ENCODE peak calls at places on chromosomes 7 and 10, in ten cellular contexts. One of them, this sample, is unnamed.

GRCh38 chr10:117830832-117831231 is 215.9 kb downstream of the RAB11FIP2 start:
- DNase-seq in psoas muscle: no peak
- DNase-seq in stimulated activated naive CD8-positive, alpha-beta T cell treated with anti-CD3 and anti-CD28 coated beads, Interleukin-15, Interleukin-2, amounts not matched to agents 100 U/mL and 50 U/mL, for 24 hours: peak
- DNase-seq in HTR-8/SVneo: no peak
- DNase-seq in activated CD8-positive, alpha-beta memory T cell treated with anti-CD3 and anti-CD28 coated beads for 4 hours: no peak
- DNase-seq in choroid plexus epithelial cell: no peak
- DNase-seq in GM23248: no peak
- DNase-seq in activated CD4-positive, alpha-beta T cell treated with anti-CD3 and anti-CD28 coated beads, Interleukin-2, amount 10 ng/mL, durations not matched to agents 7 days and 5 days: peak
- DNase-seq in type B pancreatic cell: no peak
- DNase-seq in NCI-H460: no peak
- DNase-seq in this sample: no peak

GRCh38 chr10:113073549-113074189 is 123.6 kb downstream of the TCF7L2 start:
- DNase-seq in activated CD4-positive, alpha-beta T cell treated with anti-CD3 and anti-CD28 coated beads, Interleukin-2, amount 10 ng/mL, durations not matched to agents 7 days and 5 days: no peak
- DNase-seq in GM23248: peak
- DNase-seq in stimulated activated naive CD8-positive, alpha-beta T cell treated with anti-CD3 and anti-CD28 coated beads, Interleukin-15, Interleukin-2, amounts not matched to agents 100 U/mL and 50 U/mL, for 24 hours: no peak
- DNase-seq in psoas muscle: peak
- DNase-seq in type B pancreatic cell: no peak
- DNase-seq in NCI-H460: peak
- DNase-seq in choroid plexus epithelial cell: peak
- DNase-seq in HTR-8/SVneo: peak
- DNase-seq in activated CD8-positive, alpha-beta memory T cell treated with anti-CD3 and anti-CD28 coated beads for 4 hours: no peak
- DNase-seq in this sample: peak

GRCh38 chr10:43892062-43892765 is 243.5 kb upstream of the ZNF32 start:
- DNase-seq in psoas muscle: no peak
- DNase-seq in HTR-8/SVneo: no peak
- DNase-seq in stimulated activated naive CD8-positive, alpha-beta T cell treated with anti-CD3 and anti-CD28 coated beads, Interleukin-15, Interleukin-2, amounts not matched to agents 100 U/mL and 50 U/mL, for 24 hours: no peak
- DNase-seq in activated CD8-positive, alpha-beta memory T cell treated with anti-CD3 and anti-CD28 coated beads for 4 hours: no peak
- DNase-seq in type B pancreatic cell: no peak
- DNase-seq in choroid plexus epithelial cell: peak
- DNase-seq in NCI-H460: no peak
- DNase-seq in GM23248: peak
- DNase-seq in activated CD4-positive, alpha-beta T cell treated with anti-CD3 and anti-CD28 coated beads, Interleukin-2, amount 10 ng/mL, durations not matched to agents 7 days and 5 days: no peak
- DNase-seq in this sample: peak

GRCh38 chr7:155798673-155799439 is 13.4 kb downstream of the SHH start:
- DNase-seq in psoas muscle: no peak
- DNase-seq in stimulated activated naive CD8-positive, alpha-beta T cell treated with anti-CD3 and anti-CD28 coated beads, Interleukin-15, Interleukin-2, amounts not matched to agents 100 U/mL and 50 U/mL, for 24 hours: no peak
- DNase-seq in HTR-8/SVneo: no peak
- DNase-seq in activated CD4-positive, alpha-beta T cell treated with anti-CD3 and anti-CD28 coated beads, Interleukin-2, amount 10 ng/mL, durations not matched to agents 7 days and 5 days: no peak
- DNase-seq in type B pancreatic cell: no peak
- DNase-seq in choroid plexus epithelial cell: no peak
- DNase-seq in activated CD8-positive, alpha-beta memory T cell treated with anti-CD3 and anti-CD28 coated beads for 4 hours: no peak
- DNase-seq in NCI-H460: no peak
- DNase-seq in GM23248: no peak
- DNase-seq in this sample: no peak

GRCh38 chr7:142188846-142189245 is 69.0 kb downstream of the PRSS58 start:
- DNase-seq in activated CD4-positive, alpha-beta T cell treated with anti-CD3 and anti-CD28 coated beads, Interleukin-2, amount 10 ng/mL, durations not matched to agents 7 days and 5 days: no peak
- DNase-seq in NCI-H460: no peak
- DNase-seq in psoas muscle: no peak
- DNase-seq in activated CD8-positive, alpha-beta memory T cell treated with anti-CD3 and anti-CD28 coated beads for 4 hours: no peak
- DNase-seq in HTR-8/SVneo: no peak
- DNase-seq in stimulated activated naive CD8-positive, alpha-beta T cell treated with anti-CD3 and anti-CD28 coated beads, Interleukin-15, Interleukin-2, amounts not matched to agents 100 U/mL and 50 U/mL, for 24 hours: no peak
- DNase-seq in type B pancreatic cell: no peak
- DNase-seq in choroid plexus epithelial cell: peak
- DNase-seq in GM23248: peak
- DNase-seq in this sample: no peak

GRCh38 chr10:124037784-124038183 is 55.6 kb downstream of the CHST15 start:
- DNase-seq in activated CD4-positive, alpha-beta T cell treated with anti-CD3 and anti-CD28 coated beads, Interleukin-2, amount 10 ng/mL, durations not matched to agents 7 days and 5 days: no peak
- DNase-seq in stimulated activated naive CD8-positive, alpha-beta T cell treated with anti-CD3 and anti-CD28 coated beads, Interleukin-15, Interleukin-2, amounts not matched to agents 100 U/mL and 50 U/mL, for 24 hours: no peak
- DNase-seq in choroid plexus epithelial cell: no peak
- DNase-seq in NCI-H460: no peak
- DNase-seq in type B pancreatic cell: no peak
- DNase-seq in activated CD8-positive, alpha-beta memory T cell treated with anti-CD3 and anti-CD28 coated beads for 4 hours: no peak
- DNase-seq in HTR-8/SVneo: no peak
- DNase-seq in psoas muscle: no peak
- DNase-seq in GM23248: no peak
- DNase-seq in this sample: no peak

GRCh38 chr7:38280707-38281106 is 7.3 kb upstream of the TARP start:
- DNase-seq in stimulated activated naive CD8-positive, alpha-beta T cell treated with anti-CD3 and anti-CD28 coated beads, Interleukin-15, Interleukin-2, amounts not matched to agents 100 U/mL and 50 U/mL, for 24 hours: no peak
- DNase-seq in activated CD4-positive, alpha-beta T cell treated with anti-CD3 and anti-CD28 coated beads, Interleukin-2, amount 10 ng/mL, durations not matched to agents 7 days and 5 days: no peak
- DNase-seq in GM23248: no peak
- DNase-seq in type B pancreatic cell: no peak
- DNase-seq in activated CD8-positive, alpha-beta memory T cell treated with anti-CD3 and anti-CD28 coated beads for 4 hours: no peak
- DNase-seq in HTR-8/SVneo: no peak
- DNase-seq in NCI-H460: no peak
- DNase-seq in choroid plexus epithelial cell: no peak
- DNase-seq in psoas muscle: no peak
- DNase-seq in this sample: no peak

GRCh38 chr7:44748948-44749731 is 493 bp downstream of the ZMIZ2 start:
- DNase-seq in stimulated activated naive CD8-positive, alpha-beta T cell treated with anti-CD3 and anti-CD28 coated beads, Interleukin-15, Interleukin-2, amounts not matched to agents 100 U/mL and 50 U/mL, for 24 hours: peak
- DNase-seq in NCI-H460: no peak
- DNase-seq in psoas muscle: peak
- DNase-seq in GM23248: peak
- DNase-seq in activated CD8-positive, alpha-beta memory T cell treated with anti-CD3 and anti-CD28 coated beads for 4 hours: no peak
- DNase-seq in HTR-8/SVneo: no peak
- DNase-seq in activated CD4-positive, alpha-beta T cell treated with anti-CD3 and anti-CD28 coated beads, Interleukin-2, amount 10 ng/mL, durations not matched to agents 7 days and 5 days: no peak
- DNase-seq in choroid plexus epithelial cell: no peak
- DNase-seq in type B pancreatic cell: no peak
- DNase-seq in this sample: peak

GRCh38 chr10:77962350-77963146 is 36.0 kb upstream of the DLG5 start:
- DNase-seq in psoas muscle: no peak
- DNase-seq in HTR-8/SVneo: no peak
- DNase-seq in type B pancreatic cell: no peak
- DNase-seq in activated CD8-positive, alpha-beta memory T cell treated with anti-CD3 and anti-CD28 coated beads for 4 hours: no peak
- DNase-seq in stimulated activated naive CD8-positive, alpha-beta T cell treated with anti-CD3 and anti-CD28 coated beads, Interleukin-15, Interleukin-2, amounts not matched to agents 100 U/mL and 50 U/mL, for 24 hours: no peak
- DNase-seq in activated CD4-positive, alpha-beta T cell treated with anti-CD3 and anti-CD28 coated beads, Interleukin-2, amount 10 ng/mL, durations not matched to agents 7 days and 5 days: no peak
- DNase-seq in NCI-H460: no peak
- DNase-seq in GM23248: no peak
- DNase-seq in choroid plexus epithelial cell: no peak
- DNase-seq in this sample: no peak

GRCh38 chr7:44060948-44061644 is 4.3 kb downstream of the PGAM2 start:
- DNase-seq in stimulated activated naive CD8-positive, alpha-beta T cell treated with anti-CD3 and anti-CD28 coated beads, Interleukin-15, Interleukin-2, amounts not matched to agents 100 U/mL and 50 U/mL, for 24 hours: no peak
- DNase-seq in GM23248: no peak
- DNase-seq in activated CD4-positive, alpha-beta T cell treated with anti-CD3 and anti-CD28 coated beads, Interleukin-2, amount 10 ng/mL, durations not matched to agents 7 days and 5 days: no peak
- DNase-seq in NCI-H460: no peak
- DNase-seq in choroid plexus epithelial cell: no peak
- DNase-seq in type B pancreatic cell: no peak
- DNase-seq in psoas muscle: peak
- DNase-seq in activated CD8-positive, alpha-beta memory T cell treated with anti-CD3 and anti-CD28 coated beads for 4 hours: no peak
- DNase-seq in HTR-8/SVneo: no peak
- DNase-seq in this sample: peak

GRCh38 chr10:117226813-117227451 is 14.0 kb upstream of the SLC18A2 start:
- DNase-seq in activated CD8-positive, alpha-beta memory T cell treated with anti-CD3 and anti-CD28 coated beads for 4 hours: no peak
- DNase-seq in HTR-8/SVneo: peak
- DNase-seq in GM23248: peak
- DNase-seq in stimulated activated naive CD8-positive, alpha-beta T cell treated with anti-CD3 and anti-CD28 coated beads, Interleukin-15, Interleukin-2, amounts not matched to agents 100 U/mL and 50 U/mL, for 24 hours: peak
- DNase-seq in choroid plexus epithelial cell: peak
- DNase-seq in type B pancreatic cell: no peak
- DNase-seq in activated CD4-positive, alpha-beta T cell treated with anti-CD3 and anti-CD28 coated beads, Interleukin-2, amount 10 ng/mL, durations not matched to agents 7 days and 5 days: no peak
- DNase-seq in NCI-H460: no peak
- DNase-seq in psoas muscle: no peak
- DNase-seq in this sample: no peak

GRCh38 chr10:29725133-29725720 is 90.5 kb upstream of the SVIL start:
- DNase-seq in NCI-H460: no peak
- DNase-seq in type B pancreatic cell: no peak
- DNase-seq in activated CD4-positive, alpha-beta T cell treated with anti-CD3 and anti-CD28 coated beads, Interleukin-2, amount 10 ng/mL, durations not matched to agents 7 days and 5 days: no peak
- DNase-seq in GM23248: no peak
- DNase-seq in stimulated activated naive CD8-positive, alpha-beta T cell treated with anti-CD3 and anti-CD28 coated beads, Interleukin-15, Interleukin-2, amounts not matched to agents 100 U/mL and 50 U/mL, for 24 hours: no peak
- DNase-seq in activated CD8-positive, alpha-beta memory T cell treated with anti-CD3 and anti-CD28 coated beads for 4 hours: no peak
- DNase-seq in psoas muscle: no peak
- DNase-seq in choroid plexus epithelial cell: no peak
- DNase-seq in HTR-8/SVneo: no peak
- DNase-seq in this sample: no peak

GRCh38 chr10:119494224-119495060 is 48.1 kb downstream of the RGS10 start:
- DNase-seq in type B pancreatic cell: no peak
- DNase-seq in psoas muscle: no peak
- DNase-seq in activated CD4-positive, alpha-beta T cell treated with anti-CD3 and anti-CD28 coated beads, Interleukin-2, amount 10 ng/mL, durations not matched to agents 7 days and 5 days: no peak
- DNase-seq in stimulated activated naive CD8-positive, alpha-beta T cell treated with anti-CD3 and anti-CD28 coated beads, Interleukin-15, Interleukin-2, amounts not matched to agents 100 U/mL and 50 U/mL, for 24 hours: no peak
- DNase-seq in NCI-H460: no peak
- DNase-seq in GM23248: peak
- DNase-seq in HTR-8/SVneo: no peak
- DNase-seq in choroid plexus epithelial cell: peak
- DNase-seq in activated CD8-positive, alpha-beta memory T cell treated with anti-CD3 and anti-CD28 coated beads for 4 hours: no peak
- DNase-seq in this sample: no peak

GRCh38 chr7:1854521-1855395 is 184.7 kb downstream of the ELFN1 start:
- DNase-seq in activated CD4-positive, alpha-beta T cell treated with anti-CD3 and anti-CD28 coated beads, Interleukin-2, amount 10 ng/mL, durations not matched to agents 7 days and 5 days: peak
- DNase-seq in HTR-8/SVneo: no peak
- DNase-seq in type B pancreatic cell: peak
- DNase-seq in activated CD8-positive, alpha-beta memory T cell treated with anti-CD3 and anti-CD28 coated beads for 4 hours: no peak
- DNase-seq in psoas muscle: peak
- DNase-seq in stimulated activated naive CD8-positive, alpha-beta T cell treated with anti-CD3 and anti-CD28 coated beads, Interleukin-15, Interleukin-2, amounts not matched to agents 100 U/mL and 50 U/mL, for 24 hours: peak
- DNase-seq in NCI-H460: no peak
- DNase-seq in choroid plexus epithelial cell: no peak
- DNase-seq in GM23248: no peak
- DNase-seq in this sample: peak

GRCh38 chr10:14123066-14123465 is 207.7 kb downstream of the FRMD4A start:
- DNase-seq in HTR-8/SVneo: no peak
- DNase-seq in activated CD8-positive, alpha-beta memory T cell treated with anti-CD3 and anti-CD28 coated beads for 4 hours: no peak
- DNase-seq in GM23248: peak
- DNase-seq in choroid plexus epithelial cell: peak
- DNase-seq in type B pancreatic cell: no peak
- DNase-seq in psoas muscle: no peak
- DNase-seq in stimulated activated naive CD8-positive, alpha-beta T cell treated with anti-CD3 and anti-CD28 coated beads, Interleukin-15, Interleukin-2, amounts not matched to agents 100 U/mL and 50 U/mL, for 24 hours: no peak
- DNase-seq in NCI-H460: no peak
- DNase-seq in activated CD4-positive, alpha-beta T cell treated with anti-CD3 and anti-CD28 coated beads, Interleukin-2, amount 10 ng/mL, durations not matched to agents 7 days and 5 days: no peak
- DNase-seq in this sample: no peak

GRCh38 chr7:89926721-89927120 is 227.5 kb upstream of the STEAP1 start:
- DNase-seq in type B pancreatic cell: no peak
- DNase-seq in activated CD4-positive, alpha-beta T cell treated with anti-CD3 and anti-CD28 coated beads, Interleukin-2, amount 10 ng/mL, durations not matched to agents 7 days and 5 days: no peak
- DNase-seq in GM23248: no peak
- DNase-seq in activated CD8-positive, alpha-beta memory T cell treated with anti-CD3 and anti-CD28 coated beads for 4 hours: no peak
- DNase-seq in choroid plexus epithelial cell: no peak
- DNase-seq in HTR-8/SVneo: no peak
- DNase-seq in psoas muscle: no peak
- DNase-seq in NCI-H460: no peak
- DNase-seq in stimulated activated naive CD8-positive, alpha-beta T cell treated with anti-CD3 and anti-CD28 coated beads, Interleukin-15, Interleukin-2, amounts not matched to agents 100 U/mL and 50 U/mL, for 24 hours: no peak
- DNase-seq in this sample: no peak

GRCh38 chr10:6024334-6024682 is 37.9 kb downstream of the IL2RA start:
- DNase-seq in choroid plexus epithelial cell: no peak
- DNase-seq in psoas muscle: no peak
- DNase-seq in activated CD4-positive, alpha-beta T cell treated with anti-CD3 and anti-CD28 coated beads, Interleukin-2, amount 10 ng/mL, durations not matched to agents 7 days and 5 days: peak
- DNase-seq in GM23248: no peak
- DNase-seq in type B pancreatic cell: no peak
- DNase-seq in NCI-H460: no peak
- DNase-seq in HTR-8/SVneo: no peak
- DNase-seq in stimulated activated naive CD8-positive, alpha-beta T cell treated with anti-CD3 and anti-CD28 coated beads, Interleukin-15, Interleukin-2, amounts not matched to agents 100 U/mL and 50 U/mL, for 24 hours: no peak
- DNase-seq in activated CD8-positive, alpha-beta memory T cell treated with anti-CD3 and anti-CD28 coated beads for 4 hours: no peak
- DNase-seq in this sample: no peak

GRCh38 chr7:901388-902154 is 25.2 kb downstream of the GET4 start:
- DNase-seq in NCI-H460: peak
- DNase-seq in activated CD8-positive, alpha-beta memory T cell treated with anti-CD3 and anti-CD28 coated beads for 4 hours: no peak
- DNase-seq in activated CD4-positive, alpha-beta T cell treated with anti-CD3 and anti-CD28 coated beads, Interleukin-2, amount 10 ng/mL, durations not matched to agents 7 days and 5 days: peak
- DNase-seq in stimulated activated naive CD8-positive, alpha-beta T cell treated with anti-CD3 and anti-CD28 coated beads, Interleukin-15, Interleukin-2, amounts not matched to agents 100 U/mL and 50 U/mL, for 24 hours: peak
- DNase-seq in GM23248: peak
- DNase-seq in psoas muscle: peak
- DNase-seq in choroid plexus epithelial cell: peak
- DNase-seq in HTR-8/SVneo: peak
- DNase-seq in type B pancreatic cell: no peak
- DNase-seq in this sample: no peak

GRCh38 chr7:136359333-136359903 is 382.3 kb upstream of the MTPN start:
- DNase-seq in GM23248: no peak
- DNase-seq in choroid plexus epithelial cell: no peak
- DNase-seq in psoas muscle: no peak
- DNase-seq in NCI-H460: no peak
- DNase-seq in stimulated activated naive CD8-positive, alpha-beta T cell treated with anti-CD3 and anti-CD28 coated beads, Interleukin-15, Interleukin-2, amounts not matched to agents 100 U/mL and 50 U/mL, for 24 hours: no peak
- DNase-seq in type B pancreatic cell: no peak
- DNase-seq in activated CD4-positive, alpha-beta T cell treated with anti-CD3 and anti-CD28 coated beads, Interleukin-2, amount 10 ng/mL, durations not matched to agents 7 days and 5 days: no peak
- DNase-seq in HTR-8/SVneo: no peak
- DNase-seq in activated CD8-positive, alpha-beta memory T cell treated with anti-CD3 and anti-CD28 coated beads for 4 hours: no peak
- DNase-seq in this sample: no peak

GRCh38 chr7:157926521-157927167 is 589.8 kb downstream of the DNAJB6 start:
- DNase-seq in HTR-8/SVneo: no peak
- DNase-seq in choroid plexus epithelial cell: no peak
- DNase-seq in stimulated activated naive CD8-positive, alpha-beta T cell treated with anti-CD3 and anti-CD28 coated beads, Interleukin-15, Interleukin-2, amounts not matched to agents 100 U/mL and 50 U/mL, for 24 hours: no peak
- DNase-seq in activated CD8-positive, alpha-beta memory T cell treated with anti-CD3 and anti-CD28 coated beads for 4 hours: no peak
- DNase-seq in NCI-H460: no peak
- DNase-seq in activated CD4-positive, alpha-beta T cell treated with anti-CD3 and anti-CD28 coated beads, Interleukin-2, amount 10 ng/mL, durations not matched to agents 7 days and 5 days: no peak
- DNase-seq in type B pancreatic cell: no peak
- DNase-seq in psoas muscle: no peak
- DNase-seq in GM23248: no peak
- DNase-seq in this sample: peak

GRCh38 chr10:71767420-71768035 is 5.8 kb downstream of the VSIR start:
- DNase-seq in GM23248: peak
- DNase-seq in NCI-H460: peak
- DNase-seq in HTR-8/SVneo: peak
- DNase-seq in activated CD8-positive, alpha-beta memory T cell treated with anti-CD3 and anti-CD28 coated beads for 4 hours: no peak
- DNase-seq in choroid plexus epithelial cell: peak
- DNase-seq in type B pancreatic cell: no peak
- DNase-seq in stimulated activated naive CD8-positive, alpha-beta T cell treated with anti-CD3 and anti-CD28 coated beads, Interleukin-15, Interleukin-2, amounts not matched to agents 100 U/mL and 50 U/mL, for 24 hours: no peak
- DNase-seq in activated CD4-positive, alpha-beta T cell treated with anti-CD3 and anti-CD28 coated beads, Interleukin-2, amount 10 ng/mL, durations not matched to agents 7 days and 5 days: no peak
- DNase-seq in psoas muscle: peak
- DNase-seq in this sample: no peak

GRCh38 chr7:18429547-18429946 is 66.0 kb upstream of the HDAC9 start:
- DNase-seq in choroid plexus epithelial cell: peak
- DNase-seq in psoas muscle: no peak
- DNase-seq in activated CD8-positive, alpha-beta memory T cell treated with anti-CD3 and anti-CD28 coated beads for 4 hours: no peak
- DNase-seq in activated CD4-positive, alpha-beta T cell treated with anti-CD3 and anti-CD28 coated beads, Interleukin-2, amount 10 ng/mL, durations not matched to agents 7 days and 5 days: no peak
- DNase-seq in type B pancreatic cell: no peak
- DNase-seq in stimulated activated naive CD8-positive, alpha-beta T cell treated with anti-CD3 and anti-CD28 coated beads, Interleukin-15, Interleukin-2, amounts not matched to agents 100 U/mL and 50 U/mL, for 24 hours: no peak
- DNase-seq in GM23248: peak
- DNase-seq in NCI-H460: no peak
- DNase-seq in HTR-8/SVneo: peak
- DNase-seq in this sample: no peak

GRCh38 chr7:94394399-94395140 is at the start of gene COL1A2:
- DNase-seq in psoas muscle: peak
- DNase-seq in GM23248: peak
- DNase-seq in activated CD8-positive, alpha-beta memory T cell treated with anti-CD3 and anti-CD28 coated beads for 4 hours: no peak
- DNase-seq in choroid plexus epithelial cell: peak
- DNase-seq in HTR-8/SVneo: no peak
- DNase-seq in NCI-H460: no peak
- DNase-seq in activated CD4-positive, alpha-beta T cell treated with anti-CD3 and anti-CD28 coated beads, Interleukin-2, amount 10 ng/mL, durations not matched to agents 7 days and 5 days: no peak
- DNase-seq in type B pancreatic cell: peak
- DNase-seq in stimulated activated naive CD8-positive, alpha-beta T cell treated with anti-CD3 and anti-CD28 coated beads, Interleukin-15, Interleukin-2, amounts not matched to agents 100 U/mL and 50 U/mL, for 24 hours: peak
- DNase-seq in this sample: peak

GRCh38 chr10:30417301-30417700 is 16.7 kb upstream of the MAP3K8 start:
- DNase-seq in activated CD8-positive, alpha-beta memory T cell treated with anti-CD3 and anti-CD28 coated beads for 4 hours: no peak
- DNase-seq in HTR-8/SVneo: no peak
- DNase-seq in choroid plexus epithelial cell: no peak
- DNase-seq in stimulated activated naive CD8-positive, alpha-beta T cell treated with anti-CD3 and anti-CD28 coated beads, Interleukin-15, Interleukin-2, amounts not matched to agents 100 U/mL and 50 U/mL, for 24 hours: no peak
- DNase-seq in type B pancreatic cell: no peak
- DNase-seq in NCI-H460: no peak
- DNase-seq in GM23248: no peak
- DNase-seq in activated CD4-positive, alpha-beta T cell treated with anti-CD3 and anti-CD28 coated beads, Interleukin-2, amount 10 ng/mL, durations not matched to agents 7 days and 5 days: no peak
- DNase-seq in psoas muscle: no peak
- DNase-seq in this sample: no peak

GRCh38 chr10:49502358-49502757 is 36.6 kb downstream of the ERCC6 start:
- DNase-seq in GM23248: peak
- DNase-seq in psoas muscle: no peak
- DNase-seq in HTR-8/SVneo: no peak
- DNase-seq in activated CD4-positive, alpha-beta T cell treated with anti-CD3 and anti-CD28 coated beads, Interleukin-2, amount 10 ng/mL, durations not matched to agents 7 days and 5 days: no peak
- DNase-seq in choroid plexus epithelial cell: peak
- DNase-seq in stimulated activated naive CD8-positive, alpha-beta T cell treated with anti-CD3 and anti-CD28 coated beads, Interleukin-15, Interleukin-2, amounts not matched to agents 100 U/mL and 50 U/mL, for 24 hours: no peak
- DNase-seq in type B pancreatic cell: no peak
- DNase-seq in NCI-H460: no peak
- DNase-seq in activated CD8-positive, alpha-beta memory T cell treated with anti-CD3 and anti-CD28 coated beads for 4 hours: no peak
- DNase-seq in this sample: no peak

GRCh38 chr7:24812313-24812945 is 55.2 kb upstream of the GSDME start:
- DNase-seq in HTR-8/SVneo: peak
- DNase-seq in stimulated activated naive CD8-positive, alpha-beta T cell treated with anti-CD3 and anti-CD28 coated beads, Interleukin-15, Interleukin-2, amounts not matched to agents 100 U/mL and 50 U/mL, for 24 hours: peak
- DNase-seq in activated CD4-positive, alpha-beta T cell treated with anti-CD3 and anti-CD28 coated beads, Interleukin-2, amount 10 ng/mL, durations not matched to agents 7 days and 5 days: peak
- DNase-seq in choroid plexus epithelial cell: peak
- DNase-seq in activated CD8-positive, alpha-beta memory T cell treated with anti-CD3 and anti-CD28 coated beads for 4 hours: no peak
- DNase-seq in psoas muscle: peak
- DNase-seq in NCI-H460: peak
- DNase-seq in type B pancreatic cell: no peak
- DNase-seq in GM23248: peak
- DNase-seq in this sample: no peak

GRCh38 chr7:51327287-51327717 is 10.7 kb upstream of the COBL start:
- DNase-seq in GM23248: no peak
- DNase-seq in stimulated activated naive CD8-positive, alpha-beta T cell treated with anti-CD3 and anti-CD28 coated beads, Interleukin-15, Interleukin-2, amounts not matched to agents 100 U/mL and 50 U/mL, for 24 hours: no peak
- DNase-seq in HTR-8/SVneo: no peak
- DNase-seq in choroid plexus epithelial cell: no peak
- DNase-seq in activated CD4-positive, alpha-beta T cell treated with anti-CD3 and anti-CD28 coated beads, Interleukin-2, amount 10 ng/mL, durations not matched to agents 7 days and 5 days: no peak
- DNase-seq in activated CD8-positive, alpha-beta memory T cell treated with anti-CD3 and anti-CD28 coated beads for 4 hours: no peak
- DNase-seq in type B pancreatic cell: no peak
- DNase-seq in NCI-H460: no peak
- DNase-seq in psoas muscle: no peak
- DNase-seq in this sample: no peak

GRCh38 chr7:17535776-17536175 is 237.3 kb downstream of the AHR start:
- DNase-seq in activated CD8-positive, alpha-beta memory T cell treated with anti-CD3 and anti-CD28 coated beads for 4 hours: no peak
- DNase-seq in psoas muscle: no peak
- DNase-seq in type B pancreatic cell: no peak
- DNase-seq in HTR-8/SVneo: no peak
- DNase-seq in GM23248: peak
- DNase-seq in activated CD4-positive, alpha-beta T cell treated with anti-CD3 and anti-CD28 coated beads, Interleukin-2, amount 10 ng/mL, durations not matched to agents 7 days and 5 days: no peak
- DNase-seq in stimulated activated naive CD8-positive, alpha-beta T cell treated with anti-CD3 and anti-CD28 coated beads, Interleukin-15, Interleukin-2, amounts not matched to agents 100 U/mL and 50 U/mL, for 24 hours: no peak
- DNase-seq in choroid plexus epithelial cell: peak
- DNase-seq in NCI-H460: no peak
- DNase-seq in this sample: no peak

This sample was measured in coronary artery.